ENCODE peak calls at places on chromosomes 5 and 9, in seven cellular contexts. I is GM12878; D is body of pancreas; N is astrocyte; G is right cardiac atrium; B is CD4-positive, CD25-positive, alpha-beta regulatory T cell; H is sigmoid colon. C is an unnamed sample. For H3K4me1, the result is how much of the 10 kb centered on the place peaks cover.

GRCh38 chr9:20823051-20823450 is 139.0 kb downstream of the FOCAD start:
- DNase-seq in I (no peak), D (no peak), N (peak), G (no peak), B (no peak), H (no peak), C (no peak)

GRCh38 chr9:82332774-82333152 is 344.2 kb downstream of the SPATA31D1 start:
- DNase-seq in I (no peak), D (no peak), N (no peak), G (no peak), B (no peak), H (no peak), C (no peak)

GRCh38 chr5:178392386-178392785 is 159.8 kb upstream of the PHYKPL start:
- DNase-seq in I (no peak), D (no peak), N (no peak), G (no peak), B (no peak), H (no peak), C (no peak)

GRCh38 chr9:68950188-68950587 is 63.7 kb downstream of the PRKACG start:
- DNase-seq in I (no peak), D (no peak), N (no peak), G (no peak), B (no peak), H (no peak), C (no peak)

GRCh38 chr5:113050606-113051391 is 74.2 kb downstream of the DCP2 start:
- DNase-seq in I (no peak), D (no peak), N (peak), G (no peak), B (peak), H (no peak), C (no peak)

GRCh38 chr5:81773574-81773973 is 22.7 kb upstream of the SSBP2 start:
- DNase-seq in I (no peak), D (no peak), N (no peak), G (no peak), B (no peak), H (no peak), C (no peak)

GRCh38 chr5:132256086-132256782 is 1.3 kb upstream of the PDLIM4 start:
- DNase-seq in I (no peak), D (no peak), N (no peak), G (no peak), B (no peak), H (peak), C (no peak)

GRCh38 chr5:73120222-73121108 is at the start of gene TMEM171:
- DNase-seq in I (no peak), D (peak), N (peak), G (peak), B (no peak), H (no peak), C (peak)

GRCh38 chr5:61334224-61335196 is 2.5 kb downstream of the ZSWIM6 start:
- DNase-seq in I (no peak), D (no peak), N (peak), G (no peak), B (no peak), H (no peak), C (no peak)

GRCh38 chr5:98214240-98215051 is 559.0 kb upstream of the RGMB start:
- DNase-seq in I (no peak), D (no peak), N (peak), G (no peak), B (no peak), H (no peak), C (no peak)

GRCh38 chr9:118295413-118295812 is 591.2 kb downstream of the TLR4 start:
- DNase-seq in I (no peak), D (no peak), N (no peak), G (no peak), B (no peak), H (no peak), C (no peak)

GRCh38 chr5:159819671-159820411 is 96.4 kb upstream of the ADRA1B start:
- DNase-seq in I (no peak), D (peak), N (no peak), G (peak), B (no peak), H (peak), C (peak)

GRCh38 chr9:85223506-85224108 is 518.1 kb downstream of the AGTPBP1 start:
- DNase-seq in I (no peak), D (no peak), N (peak), G (no peak), B (no peak), H (no peak), C (no peak)

GRCh38 chr5:39543335-39543734 is 118.6 kb upstream of the DAB2 start:
- DNase-seq in I (no peak), D (no peak), N (peak), G (no peak), B (no peak), H (no peak), C (no peak)

GRCh38 chr5:15499528-15500325 is at the start of gene FBXL7:
- DNase-seq in I (no peak), D (peak), N (peak), G (peak), B (no peak), H (peak), C (peak)

GRCh38 chr5:181246276-181247050 is 2.8 kb upstream of the RACK1 start:
- DNase-seq in I (no peak), D (peak), N (peak), G (peak), B (peak), H (peak), C (peak)

GRCh38 chr9:2260401-2261306 is 245.5 kb downstream of the SMARCA2 start:
- DNase-seq in I (no peak), D (peak), N (peak), G (no peak), B (no peak), H (no peak), C (peak)

GRCh38 chr9:4106081-4106491 is 193.8 kb downstream of the GLIS3 start:
- DNase-seq in I (no peak), D (peak), N (no peak), G (no peak), B (no peak), H (no peak), C (no peak)

GRCh38 chr5:132193165-132193694 is 34.4 kb downstream of the P4HA2 start:
- DNase-seq in I (no peak), D (no peak), N (no peak), G (no peak), B (no peak), H (no peak), C (no peak)

GRCh38 chr9:69981686-69982450 is 61.8 kb upstream of the MAMDC2 start:
- DNase-seq in I (no peak), D (no peak), N (peak), G (no peak), B (no peak), H (no peak), C (no peak)

GRCh38 chr9:113131689-113132151 is 19.1 kb upstream of the SLC31A2 start:
- DNase-seq in I (no peak), D (peak), N (no peak), G (no peak), B (peak), H (no peak), C (no peak)

GRCh38 chr9:20788526-20789421 is 104.7 kb downstream of the FOCAD start:
- DNase-seq in I (no peak), D (peak), N (peak), G (no peak), B (no peak), H (no peak), C (no peak)

GRCh38 chr9:136977223-136978072 is at the start of gene PTGDS:
- DNase-seq in I (no peak), D (no peak), N (no peak), G (peak), B (no peak), H (no peak), C (peak)

GRCh38 chr9:113578877-113579269 is 115.3 kb downstream of the RGS3 start:
- DNase-seq in I (peak), D (peak), N (peak), G (no peak), B (peak), H (no peak), C (no peak)

GRCh38 chr5:88694087-88694703 is 188.8 kb downstream of the MEF2C start:
- DNase-seq in I (no peak), D (no peak), N (no peak), G (no peak), B (no peak), H (no peak), C (no peak)
- H3K4me3 ChIP-seq in I (no peak), D (no peak), N (no peak), G (no peak), B (no peak), H (no peak), C (no peak)

GRCh38 chr9:77892171-77892570 is 139.4 kb downstream of the GNAQ start:
- DNase-seq in I (peak), D (no peak), N (no peak), G (no peak), B (no peak), H (no peak), C (no peak)

GRCh38 chr9:77892955-77893514 is 138.6 kb downstream of the GNAQ start:
- DNase-seq in I (no peak), D (no peak), N (no peak), G (no peak), B (peak), H (no peak), C (no peak)

GRCh38 chr9:77896269-77897245 is 135.1 kb downstream of the GNAQ start:
- DNase-seq in I (no peak), D (no peak), N (no peak), G (peak), B (no peak), H (no peak), C (no peak)

GRCh38 chr9:77891150-77891549 is 140.5 kb downstream of the GNAQ start:
- DNase-seq in I (no peak), D (no peak), N (no peak), G (no peak), B (no peak), H (no peak), C (no peak)

GRCh38 chr9:77893706-77894105 is 137.9 kb downstream of the GNAQ start:
- DNase-seq in I (no peak), D (no peak), N (no peak), G (no peak), B (no peak), H (no peak), C (no peak)
- H3K4me1 ChIP-seq in I (under half), D (under half), N (under half), G (under half), B (under half), H (under half), C (under half)

GRCh38 chr5:133341296-133341695 is 271.0 kb downstream of the FSTL4 start:
- DNase-seq in I (no peak), D (no peak), N (no peak), G (no peak), B (no peak), H (peak), C (no peak)

GRCh38 chr5:133340822-133341221 is 271.5 kb downstream of the FSTL4 start:
- DNase-seq in I (no peak), D (no peak), N (no peak), G (no peak), B (no peak), H (peak), C (no peak)

GRCh38 chr5:133341915-133342710 is 270.2 kb downstream of the FSTL4 start:
- DNase-seq in I (no peak), D (no peak), N (no peak), G (no peak), B (no peak), H (peak), C (no peak)

GRCh38 chr5:133338504-133339355 is 273.6 kb downstream of the FSTL4 start:
- DNase-seq in I (no peak), D (no peak), N (no peak), G (no peak), B (no peak), H (no peak), C (no peak)

DNA sequence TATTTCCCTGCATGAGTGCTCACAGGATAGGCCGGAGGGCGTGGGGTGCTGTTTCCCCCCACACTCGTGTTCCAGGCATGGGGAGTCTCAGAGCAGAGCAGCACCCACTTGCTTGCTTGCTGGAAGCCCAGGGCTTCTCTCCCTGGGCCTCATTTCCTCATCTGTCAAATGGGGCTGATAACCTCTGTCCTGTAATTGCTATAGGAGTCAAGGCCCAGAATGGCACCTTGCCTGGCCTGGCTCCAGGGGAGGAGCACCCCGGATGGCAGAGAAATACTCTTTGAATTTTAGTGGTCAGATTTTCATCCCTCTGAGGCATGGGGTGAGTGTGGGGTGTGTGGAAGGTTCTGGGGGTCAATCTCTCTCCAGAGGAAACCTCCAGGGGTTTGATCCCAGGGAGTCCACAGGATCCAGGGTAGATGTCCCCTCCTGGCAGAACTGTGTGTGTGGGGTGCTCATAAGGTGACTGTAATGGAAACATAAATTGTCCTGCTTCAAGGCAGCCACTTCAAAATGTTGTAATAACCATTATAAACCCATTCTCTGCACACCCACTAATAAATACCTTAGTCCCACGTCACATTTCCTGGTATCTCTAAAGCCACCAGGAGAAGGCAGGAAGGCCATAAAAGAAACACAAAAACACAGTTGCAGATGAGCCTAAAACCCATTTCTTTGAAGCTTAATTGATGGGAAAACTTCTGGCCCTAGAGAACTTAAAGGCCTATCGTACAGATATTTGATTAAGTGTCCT is 272.2 kb downstream of the FSTL4 start:
- DNase-seq in I (no peak), D (no peak), N (no peak), G (no peak), B (no peak), H (peak), C (no peak)
- H3K27ac ChIP-seq in I (no peak), D (no peak), N (no peak), G (no peak), B (no peak), H (no peak), C (no peak)

GRCh38 chr5:150789431-150789830 is 10.9 kb downstream of the SMIM3 start:
- DNase-seq in I (no peak), D (no peak), N (no peak), G (peak), B (no peak), H (no peak), C (no peak)
- H3K4me3 ChIP-seq in I (peak), D (no peak), N (no peak), G (no peak), B (no peak), H (no peak), C (no peak)

DNA sequence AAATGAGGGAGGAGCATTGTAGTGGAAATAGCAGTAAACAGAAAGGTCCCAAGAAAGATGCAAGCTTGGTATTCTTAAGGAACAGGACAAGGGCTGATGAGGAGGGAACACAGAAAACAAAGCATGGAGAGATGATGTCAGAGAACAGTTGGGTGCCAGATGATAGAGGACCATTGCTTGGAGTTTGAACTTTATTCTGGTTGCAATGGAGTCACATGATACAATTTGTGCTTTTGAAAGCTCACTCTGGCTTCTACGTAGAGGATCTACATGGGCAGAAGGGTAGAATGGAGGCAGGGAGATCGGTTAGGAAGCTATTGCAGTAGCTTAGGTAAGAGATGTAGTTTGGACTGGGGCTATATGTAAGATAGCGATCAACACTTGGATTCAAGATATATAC is 39.8 kb downstream of the SGTB start:
- DNase-seq in I (no peak), D (no peak), N (no peak), G (no peak), B (no peak), H (no peak), C (no peak)
- H3K4me1 ChIP-seq in I (under half), D (under half), N (under half), G (under half), B (under half), H (under half), C (under half)

GRCh38 chr5:126683912-126684311 is 83.2 kb downstream of the PHAX start:
- DNase-seq in I (no peak), D (no peak), N (no peak), G (no peak), B (no peak), H (no peak), C (no peak)
- H3K27ac ChIP-seq in I (no peak), D (no peak), N (no peak), G (no peak), B (no peak), H (no peak), C (no peak)

DNA sequence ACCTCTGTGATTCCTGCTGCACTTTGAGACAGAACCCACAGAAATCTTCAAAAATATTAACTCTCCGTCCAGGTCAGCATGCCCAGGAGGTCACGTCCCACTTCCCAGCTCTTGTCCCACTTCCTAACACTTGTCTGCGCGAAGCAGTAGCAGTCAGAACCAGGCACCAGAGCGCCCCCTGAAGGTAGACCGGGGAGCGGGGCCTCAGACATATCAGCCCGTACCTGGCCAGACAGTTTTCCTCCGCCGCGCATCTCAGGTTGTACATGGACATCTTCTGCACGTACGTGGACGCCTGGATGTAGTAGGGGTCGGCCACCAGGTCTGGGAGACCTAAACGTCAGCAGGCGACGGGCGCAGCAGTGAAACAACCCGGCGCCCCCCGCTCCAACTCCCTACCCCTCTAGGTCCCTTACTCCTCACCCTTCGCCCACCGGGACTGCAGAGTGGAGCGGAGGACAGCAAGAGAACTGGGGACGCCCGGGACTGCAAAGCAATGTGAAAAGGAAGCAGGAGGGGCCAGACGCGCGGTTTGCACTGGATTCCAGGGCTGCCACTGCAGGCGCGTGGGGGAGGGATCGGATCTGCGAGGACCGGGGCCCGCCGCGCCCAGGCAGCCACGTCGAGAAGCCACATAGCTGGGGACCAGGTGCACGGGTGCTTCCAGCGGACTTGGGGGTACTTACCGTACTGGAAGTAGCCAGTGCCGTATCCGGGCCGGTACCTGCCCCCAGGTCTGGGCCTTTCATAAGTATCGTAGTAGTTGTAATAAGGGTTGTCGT is 1.2 kb downstream of the LOX start:
- DNase-seq in I (no peak), D (peak), N (peak), G (peak), B (peak), H (peak), C (peak)
- H3K4me3 ChIP-seq in I (peak), D (no peak), N (peak), G (peak), B (no peak), H (peak), C (peak)

GRCh38 chr9:109914280-109915027 is 134.5 kb downstream of the PALM2AKAP2 start:
- DNase-seq in I (peak), D (no peak), N (peak), G (no peak), B (no peak), H (no peak), C (no peak)
- H3K4me1 ChIP-seq in I (half or more), D (under half), N (under half), G (under half), B (under half), H (under half), C (under half)